ENCODE peak calls at places on chromosomes 2 and 18, in six cellular contexts. E is left ventricle myocardium inferior, W is fibroblast of lung, Y is G401, L is NCI-H1417, I is small intestine. F is an unnamed sample.

GRCh38 chr2:146634256-146635068 is 1210.4 kb upstream of the ACVR2A start:
- DNase-seq in E (no peak), W (peak; percentile 32), Y (no peak), L (no peak), I (no peak), F (peak; percentile 16)

GRCh38 chr2:121228521-121228920 is 56.5 kb downstream of the TFCP2L1 start:
- DNase-seq in E (no peak), W (no peak), Y (no peak), L (no peak), I (no peak), F (no peak)

GRCh38 chr2:160561551-160562280 is 68.1 kb upstream of the RBMS1 start:
- DNase-seq in E (no peak), W (peak; percentile 81), Y (no peak), L (no peak), I (no peak), F (no peak)

GRCh38 chr2:148721520-148721931 is 77.0 kb downstream of the EPC2 start:
- DNase-seq in E (no peak), W (peak; percentile 14), Y (no peak), L (no peak), I (no peak), F (no peak)

GRCh38 chr2:893311-893710 is 57.3 kb upstream of the SNTG2 start:
- DNase-seq in E (no peak), W (no peak), Y (no peak), L (peak; percentile 71), I (no peak), F (no peak)

GRCh38 chr2:152407204-152407721 is 72.3 kb downstream of the FMNL2 start:
- DNase-seq in E (peak; percentile 33), W (peak; percentile 35), Y (peak; percentile 78), L (no peak), I (no peak), F (peak; percentile 76)

GRCh38 chr2:199136681-199137080 is 321.1 kb downstream of the SATB2 start:
- DNase-seq in E (no peak), W (peak; percentile 70), Y (peak; percentile 11), L (no peak), I (peak; percentile 9), F (peak; percentile 20)

GRCh38 chr2:237569041-237569440 is 2.7 kb downstream of the PRLH start:
- DNase-seq in E (no peak), W (no peak), Y (no peak), L (no peak), I (no peak), F (no peak)

GRCh38 chr2:161136696-161137324 is 23.4 kb upstream of the TANK start:
- DNase-seq in E (no peak), W (no peak), Y (no peak), L (no peak), I (peak; percentile 41), F (peak; percentile 95)

GRCh38 chr2:150620860-150621259 is 133.4 kb upstream of the RND3 start:
- DNase-seq in E (no peak), W (no peak), Y (no peak), L (no peak), I (no peak), F (no peak)

GRCh38 chr2:235594041-235594440 is 100.2 kb downstream of the AGAP1 start:
- DNase-seq in E (no peak), W (peak; percentile 93), Y (peak; percentile 88), L (peak; percentile 46), I (peak; percentile 71), F (peak; percentile 79)

GRCh38 chr2:159399716-159400525 is 113.4 kb upstream of the WDSUB1 start:
- DNase-seq in E (no peak), W (peak; percentile 33), Y (no peak), L (no peak), I (no peak), F (peak; percentile 23)

GRCh38 chr2:162232611-162233115 is 10.6 kb downstream of the FAP start:
- DNase-seq in E (no peak), W (no peak), Y (no peak), L (no peak), I (no peak), F (peak; percentile 26)

GRCh38 chr2:180203972-180204371 is 196.9 kb upstream of the CWC22 start:
- DNase-seq in E (no peak), W (peak; percentile 40), Y (no peak), L (no peak), I (no peak), F (peak; percentile 57)

GRCh38 chr2:56260415-56260814 is 76.6 kb downstream of the CCDC85A start:
- DNase-seq in E (no peak), W (no peak), Y (no peak), L (no peak), I (no peak), F (no peak)

GRCh38 chr2:27672723-27673486 is 9.2 kb downstream of the SLC4A1AP start:
- DNase-seq in E (no peak), W (no peak), Y (no peak), L (peak; percentile 75), I (no peak), F (no peak)

GRCh38 chr2:103823847-103824246 is 1030.1 kb upstream of the POU3F3 start:
- DNase-seq in E (no peak), W (no peak), Y (no peak), L (peak; percentile 0), I (peak; percentile 71), F (no peak)

GRCh38 chr2:161206491-161207032 is 46.3 kb downstream of the TANK start:
- DNase-seq in E (no peak), W (no peak), Y (no peak), L (no peak), I (no peak), F (no peak)

GRCh38 chr2:9143264-9143815 is 63.3 kb upstream of the ASAP2 start:
- DNase-seq in E (no peak), W (no peak), Y (no peak), L (no peak), I (no peak), F (peak; percentile 13)

GRCh38 chr2:27209621-27210401 is 2.0 kb upstream of the ATRAID start:
- DNase-seq in E (no peak), W (peak; percentile 62), Y (no peak), L (no peak), I (peak; percentile 93), F (peak; percentile 71)

GRCh38 chr2:170827841-170828532 is 11.3 kb downstream of the GAD1 start:
- DNase-seq in E (no peak), W (no peak), Y (no peak), L (no peak), I (no peak), F (no peak)

GRCh38 chr2:23549051-23549450 is 164.1 kb downstream of the KLHL29 start:
- DNase-seq in E (no peak), W (no peak), Y (peak; percentile 23), L (no peak), I (peak; percentile 10), F (no peak)

GRCh38 chr2:23586691-23587090 is 201.7 kb downstream of the KLHL29 start:
- DNase-seq in E (no peak), W (no peak), Y (no peak), L (no peak), I (no peak), F (no peak)

GRCh38 chr2:231399853-231400667 is 4.5 kb downstream of the B3GNT7 start:
- DNase-seq in E (peak; percentile 58), W (peak; percentile 19), Y (peak; percentile 26), L (no peak), I (peak; percentile 62), F (no peak)

GRCh38 chr2:241235859-241236593 is 47.5 kb downstream of the ANO7 start:
- DNase-seq in E (no peak), W (no peak), Y (no peak), L (no peak), I (no peak), F (no peak)

GRCh38 chr18:9661564-9661963 is 46.5 kb upstream of the RAB31 start:
- DNase-seq in E (no peak), W (peak; percentile 39), Y (no peak), L (no peak), I (no peak), F (peak; percentile 35)

GRCh38 chr18:42839408-42839807 is 276.1 kb downstream of the RIT2 start:
- DNase-seq in E (no peak), W (peak; percentile 1), Y (no peak), L (no peak), I (no peak), F (peak; percentile 57)

GRCh38 chr18:58527116-58528010 is 101.5 kb downstream of the ALPK2 start:
- DNase-seq in E (no peak), W (no peak), Y (no peak), L (no peak), I (peak; percentile 61), F (peak; percentile 37)

GRCh38 chr2:64859208-64860161 is 129.7 kb upstream of the SLC1A4 start:
- DNase-seq in E (peak; percentile 91), W (peak; percentile 96), Y (peak; percentile 48), L (peak; percentile 96), I (peak; percentile 95), F (peak; percentile 96)

GRCh38 chr2:150472122-150472899 is 15.2 kb downstream of the RND3 start:
- DNase-seq in E (peak; percentile 51), W (peak; percentile 86), Y (no peak), L (no peak), I (peak; percentile 97), F (peak; percentile 92)

GRCh38 chr2:128311755-128312341 is 6.8 kb downstream of the HS6ST1 start:
- DNase-seq in E (no peak), W (no peak), Y (peak; percentile 85), L (no peak), I (no peak), F (no peak)

GRCh38 chr2:55163258-55163657 is 68.8 kb downstream of the CLHC1 start:
- DNase-seq in E (no peak), W (peak; percentile 32), Y (peak; percentile 37), L (no peak), I (no peak), F (peak; percentile 32)

GRCh38 chr2:239238839-239239606 is 161.8 kb downstream of the HDAC4 start:
- DNase-seq in E (no peak), W (no peak), Y (no peak), L (no peak), I (no peak), F (no peak)

GRCh38 chr2:175154670-175155082 is 13.3 kb downstream of the ATF2 start:
- DNase-seq in E (no peak), W (peak; percentile 64), Y (no peak), L (no peak), I (no peak), F (peak; percentile 89)